ENCODE peak calls at places on chromosomes 6 and 20, in four cellular contexts. One of them, this sample, is unnamed.

GRCh38 chr6:169340395-169340794 is 86.7 kb upstream of the THBS2 start:
- DNase-seq in globus pallidus: no peak
- DNase-seq in ureter: peak; percentile 78
- DNase-seq in NAMALWA: no peak
- DNase-seq in this sample: no peak

GRCh38 chr20:33337531-33338165 is 54.6 kb downstream of the BPIFB1 start:
- DNase-seq in globus pallidus: no peak
- DNase-seq in ureter: no peak
- DNase-seq in NAMALWA: no peak
- DNase-seq in this sample: no peak

GRCh38 chr20:44288252-44288651 is 22.8 kb downstream of the FITM2 start:
- DNase-seq in globus pallidus: no peak
- DNase-seq in ureter: no peak
- DNase-seq in NAMALWA: no peak
- DNase-seq in this sample: no peak

GRCh38 chr6:110044093-110044492 is 66.0 kb downstream of the GPR6 start:
- DNase-seq in globus pallidus: no peak
- DNase-seq in ureter: no peak
- DNase-seq in NAMALWA: no peak
- DNase-seq in this sample: no peak

GRCh38 chr20:63966172-63966943 is 3.4 kb downstream of the ZNF512B start:
- DNase-seq in globus pallidus: no peak
- DNase-seq in ureter: no peak
- DNase-seq in NAMALWA: no peak
- DNase-seq in this sample: no peak

GRCh38 chr6:2028457-2029038 is 216.9 kb downstream of the GMDS start:
- DNase-seq in globus pallidus: peak; percentile 12
- DNase-seq in ureter: no peak
- DNase-seq in NAMALWA: peak; percentile 22
- DNase-seq in this sample: no peak

GRCh38 chr6:167501831-167502385 is 177.0 kb downstream of the TTLL2 start:
- DNase-seq in globus pallidus: no peak
- DNase-seq in ureter: no peak
- DNase-seq in NAMALWA: no peak
- DNase-seq in this sample: peak; percentile 8

GRCh38 chr6:122322824-122323223 is 76.6 kb upstream of the HSF2 start:
- DNase-seq in globus pallidus: no peak
- DNase-seq in ureter: no peak
- DNase-seq in NAMALWA: peak; percentile 5
- DNase-seq in this sample: peak; percentile 43

GRCh38 chr6:124995131-124995530 is 32.9 kb downstream of the RNF217 start:
- DNase-seq in globus pallidus: no peak
- DNase-seq in ureter: no peak
- DNase-seq in NAMALWA: no peak
- DNase-seq in this sample: no peak

GRCh38 chr6:31660224-31660997 is at the start of gene C6orf47:
- DNase-seq in globus pallidus: peak; percentile 82
- DNase-seq in ureter: peak; percentile 87
- DNase-seq in NAMALWA: peak; percentile 80
- DNase-seq in this sample: peak; percentile 80

GRCh38 chr20:45104786-45105185 is 3.9 kb upstream of the KCNS1 start:
- DNase-seq in globus pallidus: no peak
- DNase-seq in ureter: no peak
- DNase-seq in NAMALWA: no peak
- DNase-seq in this sample: peak; percentile 77

This sample was measured in astrocyte of the spinal cord.